ENCODE peak calls at places on chromosomes 1 and 21, in seven cellular contexts. I is prostate gland, A is endothelial cell of umbilical vein, P is GM23338, D is spleen, L is HepG2, R is HCT116. C is an unnamed sample.
A peak's percentile ranks its signal among the peaks of the same experiment; 100 is the strongest.

GRCh38 chr1:35426097-35426586 is 131.1 kb downstream of the KIAA0319L start:
- DNase-seq in R (no peak), I (no peak), D (no peak), A (peak; percentile 60), L (no peak), P (no peak), C (no peak)

GRCh38 chr1:68782890-68783289 is 286.0 kb upstream of the DEPDC1 start:
- DNase-seq in R (no peak), I (no peak), L (no peak), A (no peak), D (no peak), P (peak; percentile 4), C (no peak)

GRCh38 chr1:15098366-15099125 is 55.0 kb upstream of the TMEM51 start:
- DNase-seq in D (no peak), R (no peak), I (no peak), L (no peak), P (no peak), A (no peak), C (no peak)

GRCh38 chr21:42864812-42865211 is 14.5 kb downstream of the WDR4 start:
- DNase-seq in I (no peak), L (no peak), D (no peak), P (no peak), R (no peak), A (no peak), C (no peak)

GRCh38 chr1:80540605-80541004 is 1260.1 kb upstream of the ADGRL2 start:
- DNase-seq in L (no peak), A (no peak), P (no peak), I (no peak), R (no peak), D (no peak), C (no peak)

GRCh38 chr1:152479792-152480595 is 30.6 kb upstream of the LCE5A start:
- DNase-seq in R (peak; percentile 63), P (peak; percentile 83), L (peak; percentile 32), I (no peak), D (no peak), A (no peak), C (no peak)

GRCh38 chr1:30569384-30569783 is 154.0 kb downstream of the MATN1 start:
- DNase-seq in R (peak; percentile 13), P (peak; percentile 29), A (no peak), I (no peak), D (no peak), L (no peak), C (no peak)

GRCh38 chr1:76005755-76006154 is 68.8 kb upstream of the ST6GALNAC3 start:
- DNase-seq in R (no peak), A (no peak), D (no peak), I (no peak), P (no peak), L (no peak), C (no peak)

GRCh38 chr21:41064325-41064724 is 103.6 kb upstream of the BACE2 start:
- DNase-seq in R (no peak), L (no peak), A (no peak), P (no peak), D (no peak), I (no peak), C (no peak)

GRCh38 chr1:40906781-40907400 is 44.7 kb upstream of the CITED4 start:
- DNase-seq in R (no peak), L (peak; percentile 48), D (no peak), P (no peak), I (no peak), A (no peak), C (no peak)

GRCh38 chr1:38489844-38490270 is 369.7 kb downstream of the RRAGC start:
- DNase-seq in R (peak; percentile 64), A (peak; percentile 4), P (peak; percentile 98), I (no peak), L (peak; percentile 18), D (peak; percentile 82), C (no peak)

GRCh38 chr21:30713786-30714185 is 4.8 kb downstream of the KRTAP21-3 start:
- DNase-seq in A (no peak), R (no peak), D (no peak), L (no peak), P (no peak), I (no peak), C (no peak)

GRCh38 chr1:9086796-9087195 is 17.4 kb upstream of the SLC2A5 start:
- DNase-seq in I (no peak), A (no peak), D (no peak), R (no peak), L (no peak), P (no peak), C (no peak)

GRCh38 chr1:68111804-68112436 is 61.5 kb upstream of the DIRAS3 start:
- DNase-seq in D (no peak), R (peak; percentile 45), I (peak; percentile 32), P (peak; percentile 43), L (no peak), A (peak; percentile 88), C (peak; percentile 88)

GRCh38 chr1:8078176-8078671 is 52.1 kb upstream of the ERRFI1 start:
- DNase-seq in L (peak; percentile 51), A (peak; percentile 81), I (peak; percentile 55), R (peak; percentile 84), D (no peak), P (peak; percentile 38), C (no peak)

DNA sequence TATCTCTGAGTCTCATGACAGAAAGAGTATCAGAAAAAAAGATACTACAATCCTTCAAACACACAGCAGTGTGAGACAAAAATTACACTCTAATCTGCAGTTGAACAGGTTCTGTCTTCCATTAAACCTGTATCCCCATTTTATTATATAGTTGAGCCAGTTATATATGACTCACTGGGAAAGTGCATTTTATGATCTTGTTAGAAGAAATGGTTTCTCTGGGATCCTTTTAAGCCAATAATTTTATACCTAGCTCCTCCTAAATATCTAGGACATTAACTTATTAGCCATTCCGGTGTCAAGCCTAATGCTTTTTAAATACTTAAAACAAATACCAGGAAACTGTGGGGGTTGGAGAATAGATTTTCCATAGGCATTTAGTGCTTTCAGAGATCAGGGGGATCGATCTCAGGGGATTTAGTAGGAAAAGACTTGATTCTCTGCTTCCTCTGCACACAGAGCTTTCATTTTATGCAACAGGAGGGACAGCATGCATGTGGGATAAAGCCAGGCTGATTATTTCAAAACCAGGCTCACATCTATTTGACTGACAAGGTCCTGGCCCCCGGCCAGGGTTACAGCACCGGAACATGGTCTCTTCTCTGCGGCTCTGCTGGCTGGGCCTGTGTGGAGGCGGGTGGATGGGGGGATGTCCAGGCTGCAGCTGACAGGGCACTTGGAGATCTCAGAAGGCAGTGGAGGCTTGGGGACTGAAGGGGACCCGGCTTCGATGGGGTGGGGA is 310.6 kb downstream of the DISC1 start:
- DNase-seq in I (no peak), D (no peak), P (no peak), L (peak; percentile 63), R (no peak), A (no peak), C (peak; percentile 69)
- H3K4me1 ChIP-seq in I (no peaks in the 10 kb centered on the region), D (peaks cover 12% of the 10 kb centered on the region), P (no peaks in the 10 kb centered on the region), L (peaks cover 40% of the 10 kb centered on the region), R (no peaks in the 10 kb centered on the region), A (peaks cover 3% of the 10 kb centered on the region), C (peaks cover 22% of the 10 kb centered on the region)

GRCh38 chr21:44079846-44080245 is 27.4 kb upstream of the PWP2 start:
- DNase-seq in I (no peak), P (no peak), D (no peak), L (no peak), R (no peak), A (no peak), C (no peak)

GRCh38 chr21:44084496-44085241 is 22.5 kb upstream of the PWP2 start:
- DNase-seq in R (no peak), D (no peak), I (no peak), L (no peak), A (no peak), P (no peak), C (peak; percentile 48)

GRCh38 chr21:44083631-44084291 is 23.4 kb upstream of the PWP2 start:
- DNase-seq in L (no peak), D (peak; percentile 80), A (peak; percentile 85), R (no peak), P (no peak), I (no peak), C (no peak)

GRCh38 chr21:44085491-44086321 is 21.5 kb upstream of the PWP2 start:
- DNase-seq in P (no peak), D (no peak), I (no peak), A (peak; percentile 26), R (no peak), L (no peak), C (no peak)

DNA sequence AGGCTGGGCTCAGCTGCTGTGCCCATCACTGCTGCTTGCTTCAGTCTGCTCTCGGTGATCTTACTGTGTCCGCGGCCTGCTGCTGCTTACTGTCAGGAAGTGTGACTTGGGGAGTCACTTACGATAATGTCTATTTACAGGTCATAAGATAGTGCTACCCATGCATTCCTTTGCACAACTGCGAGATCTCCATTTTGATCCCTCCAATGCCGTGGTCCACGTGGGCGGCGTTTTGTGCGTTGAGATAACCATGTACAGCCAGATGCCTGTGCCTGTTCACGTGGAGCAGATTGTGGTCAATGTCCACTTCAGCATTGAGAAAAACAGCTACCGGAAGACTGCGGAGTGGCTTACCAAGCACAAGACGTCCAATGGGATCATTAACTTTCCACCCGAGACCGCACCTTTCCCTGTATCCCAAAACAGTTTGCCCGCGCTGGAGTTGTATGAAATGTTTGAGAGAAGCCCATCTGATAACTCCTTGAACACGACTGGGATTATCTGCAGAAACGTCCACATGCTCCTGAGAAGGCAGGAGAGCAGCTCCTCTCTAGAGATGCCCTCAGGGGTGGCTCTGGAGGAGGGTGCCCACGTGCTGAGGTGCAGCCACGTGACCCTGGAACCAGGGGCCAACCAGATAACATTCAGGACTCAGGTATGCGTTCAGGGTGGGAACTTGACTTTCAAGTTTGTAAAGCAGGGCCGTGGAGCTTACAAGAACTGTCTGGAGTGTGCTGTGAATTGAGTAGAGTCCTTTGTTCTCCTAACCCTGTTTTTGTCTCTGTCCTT is 24.4 kb upstream of the PWP2 start:
- DNase-seq in D (no peak), P (no peak), L (no peak), A (no peak), I (no peak), R (no peak), C (no peak)
- TF ChIP-seq POLR2AphosphoS5 in D (no peak), P (no peak), L (no peak), A (no peak), I (no peak), R (no peak), C (no peak)

DNA sequence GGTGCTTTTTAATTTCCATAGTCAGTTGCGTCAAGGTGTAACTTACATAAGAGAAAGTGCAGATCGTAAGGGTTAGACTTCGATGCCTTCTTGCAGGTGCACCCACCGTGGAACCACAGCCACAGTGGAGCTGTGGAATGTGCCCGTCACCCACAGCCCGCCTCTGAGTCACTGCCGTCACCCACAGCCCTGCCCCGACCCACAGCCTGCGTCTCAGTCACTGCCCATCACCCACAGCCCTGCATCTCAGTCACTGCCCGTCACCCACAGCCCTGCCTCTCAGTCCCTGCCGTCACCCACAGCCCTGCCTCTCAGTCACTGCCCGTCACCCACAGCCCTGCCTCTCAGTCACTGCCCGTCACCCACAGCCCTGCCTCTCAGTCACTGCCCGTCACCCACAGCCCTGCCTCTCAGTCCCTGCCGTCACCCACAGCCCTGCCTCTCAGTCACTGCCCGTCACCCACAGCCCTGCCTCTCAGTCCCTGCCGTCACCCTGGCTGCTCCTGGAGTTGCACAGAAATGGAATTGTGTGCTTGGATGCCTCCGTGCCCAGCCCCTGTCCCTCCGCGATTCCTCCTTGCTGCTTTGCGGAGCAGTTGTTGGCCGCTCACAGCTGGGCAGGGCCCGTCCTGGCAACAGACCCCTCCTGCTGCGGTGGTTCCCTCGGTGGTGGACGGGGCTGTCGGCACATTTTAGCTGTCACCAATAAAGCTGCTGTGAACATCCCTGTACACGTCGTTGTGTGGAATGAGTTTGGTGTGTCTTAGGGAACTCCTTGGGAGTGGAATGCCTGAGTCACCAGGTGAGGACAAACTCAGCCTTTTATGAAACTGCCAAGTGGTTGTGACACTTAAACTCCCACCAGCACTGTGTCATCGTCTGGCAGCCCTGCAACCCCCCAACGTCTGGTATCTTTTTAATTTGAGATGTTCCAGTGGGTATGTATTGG is 44.9 kb upstream of the COL6A2 start:
- DNase-seq in A (no peak), I (no peak), P (no peak), R (peak; percentile 33), D (no peak), L (no peak), C (peak; percentile 63)
- H3K4me1 ChIP-seq in A (no peaks in the 10 kb centered on the region), I (no peaks in the 10 kb centered on the region), P (peaks cover 11% of the 10 kb centered on the region), R (peaks cover 17% of the 10 kb centered on the region), D (peaks cover 27% of the 10 kb centered on the region), L (no peaks in the 10 kb centered on the region), C (peaks cover 66% of the 10 kb centered on the region)

GRCh38 chr1:26692211-26692792 is 3.5 kb upstream of the ARID1A start:
- DNase-seq in D (peak; percentile 94), A (peak; percentile 92), R (peak; percentile 91), P (peak; percentile 90), I (peak; percentile 90), L (peak; percentile 88), C (peak; percentile 95)
- TF ChIP-seq POLR2AphosphoS5 in D (peak; percentile 90), A (peak; percentile 59), R (peak; percentile 88), P (peak; percentile 52), I (peak; percentile 74), L (peak; percentile 86), C (peak; percentile 94)